ENCODE peak calls at places on chromosome 11, in four cellular contexts. X, A, Z and L are unnamed samples.

GRCh38 chr11:106565326-106565725 is 452.9 kb downstream of the GUCY1A2 start:
- DNase-seq in Z (peak), A (no peak), X (no peak), L (no peak)

GRCh38 chr11:86473991-86474833 is 99.5 kb downstream of the CCDC81 start:
- DNase-seq in A (peak), Z (no peak), X (no peak), L (no peak)

GRCh38 chr11:70351646-70352045 is 46.7 kb upstream of the CTTN start:
- DNase-seq in A (no peak), Z (no peak), X (no peak), L (no peak)

GRCh38 chr11:34331736-34332135 is 26.1 kb downstream of the ABTB2 start:
- DNase-seq in X (no peak), Z (no peak), A (no peak), L (no peak)

GRCh38 chr11:111413849-111414248 is 34.8 kb upstream of the POU2AF1 start:
- DNase-seq in A (no peak), X (no peak), Z (no peak), L (no peak)

GRCh38 chr11:95248666-95249467 is 17.9 kb upstream of the SESN3 start:
- DNase-seq in X (no peak), Z (no peak), A (no peak), L (no peak)

GRCh38 chr11:88709567-88709966 is 356.2 kb downstream of the GRM5 start:
- DNase-seq in Z (no peak), X (no peak), A (no peak), L (peak)

GRCh38 chr11:102154806-102155205 is 44.6 kb downstream of the YAP1 start:
- DNase-seq in X (peak), A (no peak), Z (no peak), L (no peak)

GRCh38 chr11:114169321-114169749 is 109.8 kb downstream of the ZBTB16 start:
- DNase-seq in X (no peak), A (no peak), Z (no peak), L (no peak)

GRCh38 chr11:77259681-77260080 is 41.8 kb downstream of the GDPD4 start:
- DNase-seq in X (peak), Z (no peak), A (no peak), L (no peak)

GRCh38 chr11:128814856-128815705 is 52.0 kb downstream of the KCNJ1 start:
- DNase-seq in Z (no peak), X (peak), A (peak), L (no peak)

GRCh38 chr11:114353448-114353847 is 46.9 kb downstream of the C11orf71 start:
- DNase-seq in X (no peak), Z (no peak), A (no peak), L (no peak)

GRCh38 chr11:67022341-67022933 is 497 bp upstream of the SYT12 start:
- DNase-seq in A (no peak), X (peak), Z (no peak), L (no peak)
- H3K27ac ChIP-seq in A (no peak), X (no peak), Z (no peak), L (no peak)

GRCh38 chr11:69158301-69159152 is 2.8 kb downstream of the SMIM38 start:
- DNase-seq in Z (no peak), A (no peak), X (no peak), L (no peak)
- H3K27ac ChIP-seq in Z (no peak), A (no peak), X (no peak), L (peak)

DNA sequence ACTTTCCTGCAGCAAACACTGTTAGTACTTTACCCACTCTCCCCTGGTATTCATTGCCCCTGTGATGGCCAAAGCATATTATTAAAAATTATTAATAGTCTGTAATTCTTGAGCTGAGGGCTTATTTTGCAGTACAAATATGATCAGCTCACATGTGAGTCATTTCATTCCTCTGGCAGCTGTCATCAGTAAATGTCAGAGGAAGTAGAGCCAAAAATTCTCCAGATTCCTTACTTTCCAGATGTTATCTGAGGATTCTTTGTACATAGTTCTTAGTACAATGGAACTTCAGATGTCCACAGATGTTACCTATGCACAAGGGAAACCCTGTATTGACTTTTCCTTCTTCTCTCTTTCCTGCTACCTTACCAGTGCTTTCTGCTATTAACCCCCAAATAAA is 12.5 kb downstream of the OR5B3 start:
- DNase-seq in A (no peak), X (peak), Z (no peak), L (no peak)
- H3K27ac ChIP-seq in A (no peak), X (no peak), Z (no peak), L (no peak)

DNA sequence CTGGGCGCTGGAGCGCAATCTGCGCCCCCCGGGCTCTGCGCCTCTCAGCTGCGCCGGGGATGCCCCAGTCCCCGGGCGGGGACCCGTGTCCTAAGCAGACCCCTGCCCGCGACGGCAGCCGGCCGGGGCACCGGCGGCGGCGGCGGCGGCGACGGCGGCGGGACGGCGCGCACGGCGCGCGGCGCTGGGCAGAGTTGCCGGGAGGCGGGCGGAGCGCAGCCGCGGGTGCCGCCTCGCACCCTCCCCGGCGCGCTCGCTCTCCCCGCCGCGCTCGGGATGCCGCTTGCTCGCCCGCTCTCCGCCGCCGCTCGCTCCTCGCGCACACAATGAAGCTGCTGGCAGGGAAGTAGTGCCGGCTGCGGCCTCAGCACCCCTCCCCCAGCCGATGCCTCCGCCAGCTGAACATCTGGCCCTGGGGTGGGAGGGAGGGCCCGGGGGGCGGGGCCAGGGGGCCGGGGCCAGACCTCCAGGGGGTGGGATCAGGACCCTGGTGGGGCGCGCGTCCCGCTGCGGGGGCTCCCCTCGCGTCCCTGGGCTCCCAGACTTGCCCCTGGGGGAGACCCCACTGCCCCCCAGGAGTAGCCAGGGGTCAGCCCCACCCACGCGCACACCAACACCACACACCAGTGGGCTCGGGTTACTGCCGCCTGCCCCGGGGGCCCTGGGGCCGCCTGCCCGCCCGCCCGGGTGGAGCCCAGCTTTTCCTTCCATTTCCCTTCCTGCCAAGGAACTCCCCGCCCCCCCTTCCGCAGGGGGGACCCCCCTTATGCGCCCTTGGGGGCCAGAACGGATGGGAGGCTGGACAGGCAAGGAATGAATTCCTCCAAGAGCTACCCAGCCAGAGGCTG is at the start of gene RCOR2:
- DNase-seq in Z (peak), A (peak), X (peak), L (peak)
- H3K27ac ChIP-seq in Z (no peak), A (peak), X (peak), L (peak)

GRCh38 chr11:110319501-110319900 is 23.1 kb upstream of the RDX start:
- DNase-seq in A (no peak), X (no peak), Z (no peak), L (no peak)

GRCh38 chr11:110318638-110319404 is 22.4 kb upstream of the RDX start:
- DNase-seq in A (no peak), X (no peak), Z (no peak), L (no peak)

GRCh38 chr11:110329441-110329840 is 33.0 kb upstream of the RDX start:
- DNase-seq in Z (no peak), X (no peak), A (no peak), L (no peak)

GRCh38 chr11:110327508-110327907 is 31.1 kb upstream of the RDX start:
- DNase-seq in Z (no peak), A (no peak), X (no peak), L (no peak)

DNA sequence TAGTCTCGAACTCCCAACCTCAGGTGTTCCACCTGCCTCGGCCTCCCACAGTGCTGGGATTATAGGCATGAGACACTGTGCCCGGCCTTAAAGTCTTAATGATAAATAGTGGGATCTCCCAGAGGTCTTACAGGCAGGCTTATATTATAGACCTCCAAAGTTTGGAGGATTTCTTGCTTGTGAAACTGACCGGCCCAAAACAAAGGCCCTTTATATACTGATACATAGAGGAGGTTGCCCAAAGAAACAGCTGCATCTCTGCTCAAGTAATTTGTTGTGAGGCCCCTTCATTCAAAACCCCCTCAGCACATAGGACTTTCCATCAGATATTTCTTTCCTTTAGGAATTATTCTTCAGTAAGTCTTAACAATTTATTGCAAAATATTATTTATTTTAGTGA is 27.4 kb upstream of the RDX start:
- DNase-seq in Z (no peak), X (no peak), A (no peak), L (no peak)
- H3K27ac ChIP-seq in Z (no peak), X (no peak), A (no peak), L (no peak)

GRCh38 chr11:61345954-61346814 is 13.2 kb downstream of the TKFC start:
- DNase-seq in A (no peak), Z (no peak), X (no peak), L (no peak)
- H3K27ac ChIP-seq in A (no peak), Z (no peak), X (no peak), L (no peak)

DNA sequence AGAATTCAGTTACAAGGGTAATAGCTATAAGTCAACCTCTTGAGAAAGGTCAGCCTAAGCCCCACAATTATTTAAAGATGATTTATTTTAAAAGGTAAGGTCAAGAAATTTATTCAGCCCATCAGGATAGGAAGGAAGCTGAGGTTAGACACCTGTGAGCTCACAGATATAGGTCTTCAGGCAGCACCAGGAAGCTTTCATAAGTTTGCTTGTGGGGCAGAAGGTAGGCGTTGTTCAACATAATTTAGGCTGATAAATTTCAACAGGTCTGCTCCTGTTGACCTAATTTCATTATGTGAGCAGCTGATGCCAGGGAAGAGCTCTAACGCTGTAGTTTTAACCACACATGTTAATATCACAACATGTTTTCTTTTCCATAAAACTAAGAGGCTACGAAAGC is 118.1 kb upstream of the APOA1 start:
- DNase-seq in A (no peak), Z (peak), X (no peak), L (no peak)
- H3K27ac ChIP-seq in A (no peak), Z (peak), X (peak), L (peak)

GRCh38 chr11:12139144-12139881 is 28.9 kb downstream of the MICAL2 start:
- DNase-seq in X (peak), A (no peak), Z (no peak), L (no peak)
- H3K27ac ChIP-seq in X (peak), A (no peak), Z (no peak), L (no peak)

GRCh38 chr11:47533690-47534135 is 19.2 kb downstream of the CELF1 start:
- DNase-seq in A (no peak), X (peak), Z (no peak), L (no peak)
- H3K27ac ChIP-seq in A (no peak), X (no peak), Z (no peak), L (no peak)